ENCODE peak calls at places on chromosomes 13 and 19, in five cellular contexts. One of them, this sample, is unnamed.

GRCh38 chr19:38980583-38981374 is 5.2 kb upstream of the FBXO17 start:
- DNase-seq in CD8-positive, alpha-beta T cell: no peak
- DNase-seq in HCT116: no peak
- DNase-seq in AG10803: no peak
- DNase-seq in Caco-2: no peak
- DNase-seq in this sample: no peak

GRCh38 chr13:97889803-97890202 is 63.7 kb upstream of the IPO5 start:
- DNase-seq in CD8-positive, alpha-beta T cell: no peak
- DNase-seq in HCT116: no peak
- DNase-seq in AG10803: peak
- DNase-seq in Caco-2: no peak
- DNase-seq in this sample: no peak

GRCh38 chr13:38693641-38694040 is 6.8 kb downstream of the FREM2 start:
- DNase-seq in CD8-positive, alpha-beta T cell: no peak
- DNase-seq in HCT116: no peak
- DNase-seq in AG10803: no peak
- DNase-seq in Caco-2: no peak
- DNase-seq in this sample: no peak

GRCh38 chr19:54030895-54031586 is 32.7 kb downstream of the VSTM1 start:
- DNase-seq in CD8-positive, alpha-beta T cell: no peak
- DNase-seq in HCT116: no peak
- DNase-seq in AG10803: peak
- DNase-seq in Caco-2: no peak
- DNase-seq in this sample: peak

GRCh38 chr13:27261376-27261775 is 9.3 kb upstream of the RASL11A start:
- DNase-seq in CD8-positive, alpha-beta T cell: no peak
- DNase-seq in HCT116: no peak
- DNase-seq in AG10803: peak
- DNase-seq in Caco-2: no peak
- DNase-seq in this sample: no peak

GRCh38 chr13:65497265-65497664 is 1732.9 kb downstream of the PCDH9 start:
- DNase-seq in CD8-positive, alpha-beta T cell: no peak
- DNase-seq in HCT116: peak
- DNase-seq in AG10803: peak
- DNase-seq in Caco-2: no peak
- DNase-seq in this sample: peak

GRCh38 chr19:46101293-46101692 is 23.2 kb downstream of the IGFL3 start:
- DNase-seq in CD8-positive, alpha-beta T cell: no peak
- DNase-seq in HCT116: no peak
- DNase-seq in AG10803: no peak
- DNase-seq in Caco-2: no peak
- DNase-seq in this sample: no peak

GRCh38 chr19:5478241-5478924 is 23.2 kb downstream of the ZNRF4 start:
- DNase-seq in CD8-positive, alpha-beta T cell: no peak
- DNase-seq in HCT116: no peak
- DNase-seq in AG10803: no peak
- DNase-seq in Caco-2: no peak
- DNase-seq in this sample: no peak

GRCh38 chr19:16458391-16459128 is 13.2 kb downstream of the EPS15L1 start:
- DNase-seq in CD8-positive, alpha-beta T cell: no peak
- DNase-seq in HCT116: no peak
- DNase-seq in AG10803: no peak
- DNase-seq in Caco-2: no peak
- DNase-seq in this sample: no peak

GRCh38 chr13:33799950-33800592 is 17.9 kb upstream of the RFC3 start:
- DNase-seq in CD8-positive, alpha-beta T cell: no peak
- DNase-seq in HCT116: peak
- DNase-seq in AG10803: peak
- DNase-seq in Caco-2: no peak
- DNase-seq in this sample: peak

GRCh38 chr19:37932985-37933953 is 26.3 kb downstream of the SIPA1L3 start:
- DNase-seq in CD8-positive, alpha-beta T cell: no peak
- DNase-seq in HCT116: no peak
- DNase-seq in AG10803: peak
- DNase-seq in Caco-2: peak
- DNase-seq in this sample: peak

GRCh38 chr13:79628463-79628862 is 147.5 kb downstream of the NDFIP2 start:
- DNase-seq in CD8-positive, alpha-beta T cell: no peak
- DNase-seq in HCT116: no peak
- DNase-seq in AG10803: no peak
- DNase-seq in Caco-2: no peak
- DNase-seq in this sample: no peak

GRCh38 chr19:10207026-10207425 is 12.3 kb upstream of the DNMT1 start:
- DNase-seq in CD8-positive, alpha-beta T cell: no peak
- DNase-seq in HCT116: no peak
- DNase-seq in AG10803: no peak
- DNase-seq in Caco-2: no peak
- DNase-seq in this sample: no peak

GRCh38 chr13:93776936-93777335 is 550.3 kb downstream of the GPC6 start:
- DNase-seq in CD8-positive, alpha-beta T cell: no peak
- DNase-seq in HCT116: no peak
- DNase-seq in AG10803: peak
- DNase-seq in Caco-2: no peak
- DNase-seq in this sample: peak

GRCh38 chr13:49351871-49352270 is 92.0 kb downstream of the CAB39L start:
- DNase-seq in CD8-positive, alpha-beta T cell: no peak
- DNase-seq in HCT116: no peak
- DNase-seq in AG10803: peak
- DNase-seq in Caco-2: no peak
- DNase-seq in this sample: peak

GRCh38 chr13:20359335-20359734 is 127.2 kb upstream of the GJB6 start:
- DNase-seq in CD8-positive, alpha-beta T cell: no peak
- DNase-seq in HCT116: peak
- DNase-seq in AG10803: peak
- DNase-seq in Caco-2: no peak
- DNase-seq in this sample: peak

GRCh38 chr19:46023311-46023779 is 492 bp upstream of the PGLYRP1 start:
- DNase-seq in CD8-positive, alpha-beta T cell: no peak
- DNase-seq in HCT116: no peak
- DNase-seq in AG10803: no peak
- DNase-seq in Caco-2: no peak
- DNase-seq in this sample: no peak

GRCh38 chr13:93116809-93117208 is 109.8 kb upstream of the GPC6 start:
- DNase-seq in CD8-positive, alpha-beta T cell: no peak
- DNase-seq in HCT116: no peak
- DNase-seq in AG10803: no peak
- DNase-seq in Caco-2: no peak
- DNase-seq in this sample: peak

GRCh38 chr19:18708452-18709231 is 25.2 kb downstream of the CRTC1 start:
- DNase-seq in CD8-positive, alpha-beta T cell: no peak
- DNase-seq in HCT116: no peak
- DNase-seq in AG10803: no peak
- DNase-seq in Caco-2: no peak
- DNase-seq in this sample: no peak

GRCh38 chr13:22451345-22451744 is 729.4 kb upstream of the SGCG start:
- DNase-seq in CD8-positive, alpha-beta T cell: no peak
- DNase-seq in HCT116: no peak
- DNase-seq in AG10803: no peak
- DNase-seq in Caco-2: no peak
- DNase-seq in this sample: no peak

GRCh38 chr13:101343128-101343787 is 73.0 kb downstream of the NALCN start:
- DNase-seq in CD8-positive, alpha-beta T cell: no peak
- DNase-seq in HCT116: no peak
- DNase-seq in AG10803: no peak
- DNase-seq in Caco-2: no peak
- DNase-seq in this sample: peak

GRCh38 chr19:40701758-40702157 is 11.3 kb upstream of the NUMBL start:
- DNase-seq in CD8-positive, alpha-beta T cell: no peak
- DNase-seq in HCT116: no peak
- DNase-seq in AG10803: no peak
- DNase-seq in Caco-2: no peak
- DNase-seq in this sample: no peak

GRCh38 chr13:31794452-31794851 is 55.1 kb downstream of the RXFP2 start:
- DNase-seq in CD8-positive, alpha-beta T cell: no peak
- DNase-seq in HCT116: no peak
- DNase-seq in AG10803: peak
- DNase-seq in Caco-2: no peak
- DNase-seq in this sample: no peak

DNA sequence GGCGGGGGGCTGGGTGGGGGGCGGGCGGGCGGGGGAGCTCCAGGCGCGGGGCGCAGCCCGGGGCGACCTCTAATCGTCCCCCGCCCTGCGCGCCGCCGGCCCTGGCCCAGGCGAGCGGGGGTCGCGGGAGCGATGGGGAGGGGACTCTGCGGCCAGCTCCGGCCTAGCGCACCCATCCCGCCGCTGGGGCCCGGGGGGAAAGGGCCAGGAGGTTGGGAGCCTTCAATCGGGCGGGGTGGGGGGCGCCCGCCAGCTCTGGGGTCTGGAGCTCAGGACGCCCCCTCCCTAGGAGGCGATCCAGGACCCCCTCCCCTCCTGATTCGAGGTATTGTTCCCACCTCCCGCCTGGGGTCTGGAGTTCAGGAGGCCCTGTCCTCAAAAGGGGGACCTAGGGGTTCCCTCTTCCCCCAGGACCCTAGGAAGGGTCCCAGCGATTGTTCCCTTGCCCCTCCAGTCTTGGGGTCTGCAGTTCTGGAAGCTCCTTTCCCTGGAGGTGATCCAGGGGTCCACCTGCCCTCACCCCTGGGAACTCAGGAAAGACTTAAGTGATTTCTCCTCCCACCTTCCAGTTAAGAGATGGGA is 469 bp downstream of the ZNF358 start:
- DNase-seq in CD8-positive, alpha-beta T cell: no peak
- DNase-seq in HCT116: no peak
- DNase-seq in AG10803: no peak
- DNase-seq in Caco-2: no peak
- DNase-seq in this sample: no peak
- H3K4me3 ChIP-seq in CD8-positive, alpha-beta T cell: peak
- H3K4me3 ChIP-seq in HCT116: peak
- H3K4me3 ChIP-seq in AG10803: peak
- H3K4me3 ChIP-seq in Caco-2: peak
- H3K4me3 ChIP-seq in this sample: peak

DNA sequence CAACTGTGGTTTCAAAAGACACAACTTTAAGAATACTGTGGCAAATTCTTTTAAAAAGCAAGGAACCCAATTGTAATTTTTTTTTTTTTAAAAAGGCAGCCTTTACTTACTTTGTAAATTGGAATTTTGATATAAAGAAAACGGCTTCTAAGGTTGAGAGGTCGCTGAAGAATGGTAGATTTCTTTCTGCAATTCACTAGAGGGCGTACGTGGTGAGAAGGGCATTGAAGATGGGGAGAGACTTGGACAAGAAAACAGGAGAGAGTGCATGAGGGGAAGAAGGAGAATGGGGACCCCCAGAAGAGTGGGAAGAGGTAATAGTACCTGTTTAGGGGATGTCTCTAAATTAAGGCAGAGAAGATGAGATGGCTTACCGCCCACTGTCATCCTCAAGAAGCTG is 33.5 kb upstream of the PABPC3 start:
- DNase-seq in CD8-positive, alpha-beta T cell: no peak
- DNase-seq in HCT116: no peak
- DNase-seq in AG10803: no peak
- DNase-seq in Caco-2: no peak
- DNase-seq in this sample: no peak
- TF ChIP-seq CTCF in CD8-positive, alpha-beta T cell: no peak
- TF ChIP-seq CTCF in HCT116: peak
- TF ChIP-seq CTCF in AG10803: no peak
- TF ChIP-seq CTCF in Caco-2: peak
- TF ChIP-seq CTCF in this sample: no peak

GRCh38 chr19:2477732-2478191 is 1.8 kb downstream of the GADD45B start:
- DNase-seq in CD8-positive, alpha-beta T cell: peak
- DNase-seq in HCT116: no peak
- DNase-seq in AG10803: peak
- DNase-seq in Caco-2: no peak
- DNase-seq in this sample: peak

GRCh38 chr19:2478324-2478755 is 2.4 kb downstream of the GADD45B start:
- DNase-seq in CD8-positive, alpha-beta T cell: peak
- DNase-seq in HCT116: no peak
- DNase-seq in AG10803: peak
- DNase-seq in Caco-2: no peak
- DNase-seq in this sample: peak

GRCh38 chr19:2479556-2480194 is 3.7 kb downstream of the GADD45B start:
- DNase-seq in CD8-positive, alpha-beta T cell: no peak
- DNase-seq in HCT116: no peak
- DNase-seq in AG10803: no peak
- DNase-seq in Caco-2: no peak
- DNase-seq in this sample: no peak

GRCh38 chr19:2477141-2477710 is 1.3 kb downstream of the GADD45B start:
- DNase-seq in CD8-positive, alpha-beta T cell: peak
- DNase-seq in HCT116: no peak
- DNase-seq in AG10803: no peak
- DNase-seq in Caco-2: no peak
- DNase-seq in this sample: peak

DNA sequence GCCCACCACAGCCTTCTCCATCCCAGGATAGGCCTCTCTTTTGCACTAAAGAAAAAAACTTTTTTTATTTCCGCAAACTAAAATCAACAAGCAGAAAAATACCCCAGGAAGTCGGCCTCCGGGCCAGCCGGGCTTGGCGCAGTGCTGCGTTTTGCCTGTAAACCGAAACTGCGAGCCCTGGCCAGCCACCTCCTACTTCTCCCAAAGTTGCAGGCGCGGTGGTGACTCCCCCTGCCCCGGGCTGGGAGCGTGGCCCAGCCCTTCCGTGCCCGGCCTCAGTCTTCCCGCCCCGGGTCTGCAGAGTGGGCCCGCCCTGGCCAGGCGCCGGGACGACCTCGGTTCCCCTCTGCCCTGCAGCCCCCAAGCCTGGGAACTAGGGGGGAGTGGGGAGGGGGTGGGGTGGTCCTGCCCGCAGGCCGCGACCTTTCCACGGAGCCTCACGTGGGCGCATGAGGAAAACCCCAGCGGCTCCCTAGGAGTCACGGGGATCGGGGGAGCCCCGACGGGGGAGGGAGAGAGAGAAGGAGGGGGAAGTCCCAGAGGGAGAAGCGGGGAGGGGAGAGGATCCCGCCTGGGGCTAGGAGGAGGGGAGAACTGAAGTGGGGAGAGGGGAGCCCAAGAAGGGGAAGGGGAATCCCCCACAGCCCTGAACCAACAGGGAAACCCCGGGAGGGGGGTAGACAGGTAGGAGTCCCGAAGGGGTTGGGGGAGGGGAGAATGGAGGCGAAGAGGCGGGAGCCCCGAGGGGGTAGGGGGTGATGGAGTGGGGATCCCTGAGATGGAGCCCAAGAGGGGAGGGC is 3.0 kb downstream of the GADD45B start:
- DNase-seq in CD8-positive, alpha-beta T cell: peak
- DNase-seq in HCT116: no peak
- DNase-seq in AG10803: peak
- DNase-seq in Caco-2: no peak
- DNase-seq in this sample: peak
- H3K4me3 ChIP-seq in CD8-positive, alpha-beta T cell: peak
- H3K4me3 ChIP-seq in HCT116: no peak
- H3K4me3 ChIP-seq in AG10803: peak
- H3K4me3 ChIP-seq in Caco-2: no peak
- H3K4me3 ChIP-seq in this sample: peak

GRCh38 chr13:44050450-44051063 is 170.9 kb downstream of the LACC1 start:
- DNase-seq in CD8-positive, alpha-beta T cell: no peak
- DNase-seq in HCT116: peak
- DNase-seq in AG10803: peak
- DNase-seq in Caco-2: no peak
- DNase-seq in this sample: peak

GRCh38 chr13:44051405-44051804 is 171.7 kb downstream of the LACC1 start:
- DNase-seq in CD8-positive, alpha-beta T cell: no peak
- DNase-seq in HCT116: no peak
- DNase-seq in AG10803: no peak
- DNase-seq in Caco-2: no peak
- DNase-seq in this sample: no peak

GRCh38 chr13:44051923-44052322 is 172.2 kb downstream of the LACC1 start:
- DNase-seq in CD8-positive, alpha-beta T cell: no peak
- DNase-seq in HCT116: no peak
- DNase-seq in AG10803: no peak
- DNase-seq in Caco-2: no peak
- DNase-seq in this sample: peak

GRCh38 chr13:44054525-44054924 is 174.8 kb downstream of the LACC1 start:
- DNase-seq in CD8-positive, alpha-beta T cell: no peak
- DNase-seq in HCT116: no peak
- DNase-seq in AG10803: no peak
- DNase-seq in Caco-2: no peak
- DNase-seq in this sample: no peak

GRCh38 chr13:44052843-44053607 is 173.3 kb downstream of the LACC1 start:
- DNase-seq in CD8-positive, alpha-beta T cell: no peak
- DNase-seq in HCT116: no peak
- DNase-seq in AG10803: peak
- DNase-seq in Caco-2: peak
- DNase-seq in this sample: peak
- TF ChIP-seq CTCF in CD8-positive, alpha-beta T cell: no peak
- TF ChIP-seq CTCF in HCT116: no peak
- TF ChIP-seq CTCF in AG10803: no peak
- TF ChIP-seq CTCF in Caco-2: no peak
- TF ChIP-seq CTCF in this sample: peak